ENCODE peak calls at places on chromosome 3, in ten cellular contexts. K is A549; L is HCT116; S is brain microvascular endothelial cell; Q is Panc1; V is MM.1S; P is endothelial cell of umbilical vein; I is dorsolateral prefrontal cortex; R is lung; Y is CD8-positive, alpha-beta T cell. N is an unnamed sample.

GRCh38 chr3:80213076-80213475 is 445.3 kb upstream of the ROBO1 start:
- DNase-seq in Q (no peak), R (no peak), S (no peak), P (no peak), K (no peak), V (no peak), L (no peak), I (no peak), Y (no peak), N (no peak)

GRCh38 chr3:29711255-29711771 is 430.4 kb downstream of the RBMS3 start:
- DNase-seq in Y (no peak), Q (no peak), V (no peak), K (no peak), P (no peak), R (no peak), I (no peak), L (no peak), S (no peak), N (no peak)

GRCh38 chr3:171454026-171454425 is 6.2 kb downstream of the TNIK start:
- DNase-seq in I (no peak), S (no peak), P (no peak), L (no peak), K (no peak), V (no peak), Y (no peak), Q (no peak), R (no peak), N (no peak)

GRCh38 chr3:186609247-186609868 is 3.5 kb upstream of the AHSG start:
- DNase-seq in I (no peak), R (no peak), L (peak; percentile 41), K (peak; percentile 41), Y (no peak), S (peak; percentile 15), V (peak; percentile 47), P (no peak), Q (no peak), N (peak; percentile 55)

GRCh38 chr3:94978076-94978475 is 915.2 kb downstream of the NSUN3 start:
- DNase-seq in L (no peak), K (no peak), V (no peak), I (no peak), S (no peak), Q (no peak), P (no peak), Y (no peak), R (peak; percentile 39), N (no peak)

GRCh38 chr3:49133226-49133951 is 539 bp upstream of the LAMB2 start:
- DNase-seq in K (peak; percentile 81), V (no peak), L (peak; percentile 74), S (peak; percentile 85), Q (no peak), P (peak; percentile 92), I (peak; percentile 78), Y (no peak), R (peak; percentile 86), N (peak; percentile 60)

GRCh38 chr3:38264307-38264706 is 1.3 kb upstream of the SLC22A13 start:
- DNase-seq in R (no peak), S (no peak), L (no peak), K (no peak), Q (no peak), P (no peak), V (no peak), I (no peak), Y (no peak), N (no peak)

GRCh38 chr3:118772036-118773030 is 262.3 kb downstream of the IGSF11 start:
- DNase-seq in R (no peak), P (no peak), Y (no peak), L (no peak), I (no peak), S (no peak), V (no peak), K (no peak), Q (no peak), N (peak; percentile 20)

GRCh38 chr3:132231633-132232032 is 85.6 kb upstream of the ACP3 start:
- DNase-seq in Y (no peak), P (peak; percentile 9), R (no peak), S (peak; percentile 82), L (peak; percentile 22), Q (no peak), V (no peak), K (peak; percentile 33), I (no peak), N (no peak)
- H3K27ac ChIP-seq in Y (no peak overlapping the region), P (no peak overlapping the region), R (no peak overlapping the region), S (no peak overlapping the region), L (no peak overlapping the region), Q (no peak overlapping the region), V (no peak overlapping the region), K (no peak overlapping the region), I (peak overlapping the region; percentile 18), N (no peak overlapping the region)

GRCh38 chr3:50630916-50631315 is 14.0 kb downstream of the MAPKAPK3 start:
- DNase-seq in V (no peak), L (no peak), R (no peak), S (no peak), K (no peak), Q (no peak), I (no peak), P (no peak), Y (no peak), N (no peak)

GRCh38 chr3:50630394-50630793 is 13.4 kb downstream of the MAPKAPK3 start:
- DNase-seq in R (no peak), I (no peak), P (no peak), V (no peak), K (no peak), Q (no peak), L (no peak), Y (no peak), S (no peak), N (no peak)

GRCh38 chr3:50635066-50635465 is 18.1 kb downstream of the MAPKAPK3 start:
- DNase-seq in Q (no peak), L (no peak), S (no peak), K (no peak), Y (no peak), R (no peak), I (no peak), V (no peak), P (no peak), N (no peak)

GRCh38 chr3:50633233-50633795 is 16.4 kb downstream of the MAPKAPK3 start:
- DNase-seq in K (no peak), R (no peak), S (no peak), P (no peak), Y (no peak), V (no peak), I (no peak), Q (no peak), L (no peak), N (no peak)

DNA sequence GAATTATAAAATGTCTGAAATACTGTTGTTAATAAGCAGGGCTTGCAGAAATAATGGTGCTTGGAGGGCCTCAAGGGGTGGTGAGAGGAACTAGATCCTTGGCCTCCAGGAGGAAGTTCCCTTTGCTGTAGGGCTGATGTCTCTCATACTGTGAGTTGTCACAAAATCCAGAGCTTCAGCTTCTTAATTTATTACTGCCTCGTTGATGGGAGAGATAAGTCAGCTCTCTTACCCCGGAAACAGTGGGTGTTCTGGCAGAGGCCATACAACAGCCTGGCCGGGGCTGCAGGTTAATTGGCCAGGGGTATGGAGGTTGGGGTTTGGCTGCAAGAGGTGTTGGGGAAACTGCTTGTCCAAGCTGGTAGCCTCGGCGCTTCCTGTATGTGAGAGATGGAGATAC is 15.5 kb downstream of the MAPKAPK3 start:
- DNase-seq in I (no peak), Y (no peak), V (no peak), P (no peak), Q (no peak), R (no peak), S (no peak), K (no peak), L (no peak), N (no peak)
- TF ChIP-seq CTCF in I (no peak), Y (no peak), V (no peak), P (no peak), Q (no peak), R (no peak), S (no peak), K (no peak), L (no peak), N (no peak)

GRCh38 chr3:123281406-123281805 is 79.7 kb downstream of the SEC22A start:
- DNase-seq in R (no peak), P (no peak), Q (no peak), L (no peak), V (no peak), S (no peak), K (no peak), I (no peak), Y (no peak), N (no peak)

GRCh38 chr3:123283657-123284398 is 82.1 kb downstream of the SEC22A start:
- DNase-seq in S (no peak), I (no peak), P (no peak), V (no peak), K (no peak), Y (no peak), L (no peak), Q (no peak), R (no peak), N (no peak)

GRCh38 chr3:123282461-123282860 is 80.7 kb downstream of the SEC22A start:
- DNase-seq in Q (no peak), I (no peak), K (no peak), V (no peak), S (no peak), Y (no peak), R (peak; percentile 26), L (no peak), P (no peak), N (no peak)

GRCh38 chr3:123283074-123283473 is 81.3 kb downstream of the SEC22A start:
- DNase-seq in K (no peak), S (no peak), L (no peak), I (no peak), R (no peak), Y (no peak), Q (no peak), V (no peak), P (no peak), N (no peak)

GRCh38 chr3:123281929-123282328 is 80.2 kb downstream of the SEC22A start:
- DNase-seq in S (no peak), L (no peak), V (no peak), Y (no peak), P (no peak), Q (no peak), I (no peak), K (no peak), R (peak; percentile 22), N (no peak)
- H3K27ac ChIP-seq in S (no peak overlapping the region), L (no peak overlapping the region), V (no peak overlapping the region), Y (no peak overlapping the region), P (no peak overlapping the region), Q (no peak overlapping the region), I (no peak overlapping the region), K (no peak overlapping the region), R (no peak overlapping the region), N (no peak overlapping the region)

GRCh38 chr3:13282986-13283876 is 136.9 kb downstream of the NUP210 start:
- DNase-seq in S (no peak), V (peak; percentile 64), L (peak; percentile 18), R (no peak), Q (no peak), K (peak; percentile 63), Y (no peak), P (no peak), I (no peak), N (peak; percentile 13)
- TF ChIP-seq CTCF in S (peak; percentile 26), V (peak; percentile 41), L (peak; percentile 31), R (no peak), Q (peak; percentile 71), K (peak; percentile 32), Y (no peak), P (no peak), I (peak; percentile 71), N (no peak)

N was measured in RWPE1.